ENCODE peak calls at places on chromosomes 1 and 21, in seven cellular contexts. F is heart right ventricle, B is endothelial cell, M is left ventricle myocardium superior, J is body of pancreas, S is aorta, T is A549. G is an unnamed sample.
A peak's percentile ranks its signal among the peaks of the same experiment; 100 is the strongest.

GRCh38 chr21:15209224-15209623 is 144.4 kb upstream of the NRIP1 start:
- DNase-seq in J (no peak), B (no peak), M (no peak), S (no peak), F (no peak), T (no peak), G (no peak)

GRCh38 chr1:1955651-1956094 is 36.6 kb upstream of the TMEM52 start:
- DNase-seq in M (no peak), J (no peak), B (no peak), F (no peak), S (peak; percentile 16), T (no peak), G (no peak)

GRCh38 chr21:35896060-35896459 is 164.3 kb downstream of the SETD4 start:
- DNase-seq in B (no peak), J (no peak), S (no peak), T (no peak), F (no peak), M (no peak), G (no peak)

GRCh38 chr1:204319462-204319861 is 40.3 kb downstream of the PLEKHA6 start:
- DNase-seq in B (no peak), T (peak; percentile 80), F (no peak), J (no peak), S (no peak), M (no peak), G (no peak)

GRCh38 chr1:148362930-148363810 is 119.9 kb downstream of the PPIAL4G start:
- DNase-seq in B (no peak), T (no peak), J (no peak), S (no peak), M (no peak), F (no peak), G (no peak)

GRCh38 chr1:170200665-170201397 is 55.1 kb downstream of the NTMT2 start:
- DNase-seq in T (no peak), J (no peak), B (no peak), F (no peak), S (no peak), M (no peak), G (no peak)

GRCh38 chr21:36551731-36552457 is 72.0 kb upstream of the CLDN14 start:
- DNase-seq in S (no peak), T (no peak), M (no peak), F (no peak), J (no peak), B (no peak), G (no peak)

GRCh38 chr1:26574690-26575349 is 45.3 kb downstream of the RPS6KA1 start:
- DNase-seq in T (no peak), S (peak; percentile 54), J (no peak), B (no peak), F (no peak), M (peak; percentile 49), G (no peak)

GRCh38 chr1:228345201-228345930 is 61.3 kb downstream of the TRIM11 start:
- DNase-seq in B (no peak), J (peak; percentile 7), T (no peak), F (no peak), M (peak; percentile 23), S (peak; percentile 33), G (no peak)

GRCh38 chr1:35448344-35448801 is 108.8 kb downstream of the KIAA0319L start:
- DNase-seq in F (no peak), B (peak; percentile 25), T (no peak), J (peak; percentile 65), S (no peak), M (no peak), G (no peak)

GRCh38 chr1:116115476-116115875 is 4.3 kb downstream of the MAB21L3 start:
- DNase-seq in M (no peak), S (no peak), F (no peak), B (no peak), J (no peak), T (no peak), G (no peak)

GRCh38 chr1:150012611-150013010 is 2.1 kb upstream of the OTUD7B start:
- DNase-seq in B (no peak), J (no peak), T (no peak), F (no peak), M (no peak), S (no peak), G (no peak)

GRCh38 chr21:46509760-46510159 is 51.1 kb downstream of the DIP2A start:
- DNase-seq in B (no peak), T (peak; percentile 25), F (no peak), J (peak; percentile 46), M (no peak), S (no peak), G (no peak)

GRCh38 chr1:31723828-31724359 is 20.1 kb upstream of the COL16A1 start:
- DNase-seq in T (peak; percentile 33), B (peak; percentile 87), S (peak; percentile 76), F (peak; percentile 69), J (peak; percentile 62), M (peak; percentile 79), G (no peak)

GRCh38 chr1:108847464-108847863 is 9.4 kb downstream of the AKNAD1 start:
- DNase-seq in S (no peak), J (no peak), T (no peak), M (no peak), B (no peak), F (no peak), G (no peak)

GRCh38 chr1:209065350-209065749 is 518.2 kb upstream of the CAMK1G start:
- DNase-seq in M (no peak), T (no peak), F (no peak), B (no peak), J (no peak), S (no peak), G (no peak)

GRCh38 chr1:13543451-13543911 is 29.7 kb upstream of the LRRC38 start:
- DNase-seq in S (no peak), J (peak; percentile 12), B (no peak), M (peak; percentile 79), T (no peak), F (peak; percentile 50), G (no peak)

GRCh38 chr1:244435562-244436205 is 16.0 kb downstream of the ADSS2 start:
- DNase-seq in B (no peak), M (no peak), J (no peak), F (no peak), T (no peak), S (no peak), G (no peak)

GRCh38 chr1:167060141-167061072 is 29.8 kb downstream of the GPA33 start:
- DNase-seq in F (no peak), B (no peak), M (no peak), T (no peak), J (no peak), S (no peak), G (no peak)

GRCh38 chr1:210558302-210558701 is 229.6 kb downstream of the HHAT start:
- DNase-seq in T (no peak), J (peak; percentile 49), F (peak; percentile 45), M (peak; percentile 81), S (no peak), B (no peak), G (no peak)

GRCh38 chr1:206447079-206447780 is 23.0 kb upstream of the IKBKE start:
- DNase-seq in F (no peak), M (no peak), B (no peak), T (no peak), J (no peak), S (no peak), G (no peak)

GRCh38 chr1:8825985-8826481 is 8.6 kb upstream of the RERE start:
- DNase-seq in S (no peak), M (peak; percentile 50), F (no peak), B (no peak), J (no peak), T (no peak), G (no peak)

G was measured in central memory CD4-positive, alpha-beta T cell.